ENCODE peak calls at places on chromosomes 1 and 21, in six cellular contexts. G, D, U, I, S and L are unnamed samples. For H3K36me3, the result is how much of the 10 kb centered on the place peaks cover.

GRCh38 chr1:28232558-28233263 is at the start of gene DNAJC8:
- DNase-seq in I (no peak), S (peak), U (peak), G (peak), D (peak), L (peak)

GRCh38 chr1:177779325-177779965 is 190.4 kb downstream of the SEC16B start:
- DNase-seq in G (no peak), D (no peak), S (peak), I (no peak), U (no peak), L (no peak)

GRCh38 chr1:56375184-56375837 is 204.1 kb downstream of the PLPP3 start:
- DNase-seq in D (no peak), I (no peak), G (no peak), U (no peak), S (no peak), L (no peak)

GRCh38 chr1:22872971-22873664 is 99.5 kb downstream of the LACTBL1 start:
- DNase-seq in U (no peak), S (no peak), G (no peak), D (no peak), I (no peak), L (no peak)

GRCh38 chr1:177800386-177801058 is 169.3 kb downstream of the SEC16B start:
- DNase-seq in G (no peak), D (peak), U (no peak), I (no peak), S (no peak), L (no peak)

GRCh38 chr1:23661887-23662286 is 29.7 kb upstream of the RPL11 start:
- DNase-seq in G (no peak), S (no peak), I (no peak), D (no peak), U (no peak), L (no peak)

GRCh38 chr1:244599937-244600350 is 53.0 kb upstream of the DESI2 start:
- DNase-seq in U (peak), G (peak), S (peak), D (no peak), I (peak), L (no peak)

GRCh38 chr1:27342778-27343638 is 1.2 kb downstream of the SYTL1 start:
- DNase-seq in G (peak), S (no peak), I (no peak), D (no peak), U (peak), L (peak)

GRCh38 chr21:45833437-45833836 is 148.1 kb upstream of the COL6A1 start:
- DNase-seq in I (no peak), D (no peak), U (no peak), S (no peak), G (no peak), L (no peak)

GRCh38 chr1:160993544-160993943 is 27.4 kb downstream of the F11R start:
- DNase-seq in S (peak), D (no peak), I (peak), G (no peak), U (no peak), L (no peak)

GRCh38 chr1:37325010-37325409 is 149.4 kb upstream of the ZC3H12A start:
- DNase-seq in D (no peak), G (no peak), S (no peak), U (no peak), I (no peak), L (no peak)

GRCh38 chr1:192575499-192576189 is at the start of gene RGS1:
- DNase-seq in G (peak), S (no peak), U (peak), D (no peak), I (no peak), L (peak)

GRCh38 chr1:118861216-118861615 is 126.9 kb downstream of the TBX15 start:
- DNase-seq in G (no peak), D (no peak), U (no peak), I (no peak), S (no peak), L (no peak)

GRCh38 chr1:165078391-165078790 is 278.1 kb downstream of the LMX1A start:
- DNase-seq in G (no peak), I (no peak), U (no peak), S (no peak), D (no peak), L (no peak)

GRCh38 chr1:198072177-198072576 is 84.6 kb upstream of the NEK7 start:
- DNase-seq in I (no peak), S (no peak), D (no peak), G (no peak), U (no peak), L (no peak)

GRCh38 chr21:31731802-31732537 is at the start of gene SCAF4:
- DNase-seq in G (peak), U (peak), I (no peak), S (peak), D (peak), L (peak)

GRCh38 chr1:67590329-67590728 is 94.7 kb upstream of the GADD45A start:
- DNase-seq in U (no peak), S (no peak), D (no peak), I (no peak), G (no peak), L (no peak)

GRCh38 chr1:111481387-111482221 is 7.8 kb downstream of the C1orf162 start:
- DNase-seq in G (peak), U (peak), D (peak), I (peak), S (peak), L (peak)

GRCh38 chr1:3651939-3652537 is at the start of gene TP73:
- DNase-seq in U (no peak), G (no peak), I (no peak), S (peak), D (no peak), L (no peak)

GRCh38 chr1:115056395-115056798 is 26.8 kb downstream of the TSHB start:
- DNase-seq in I (no peak), D (no peak), G (peak), U (no peak), S (peak), L (no peak)

GRCh38 chr1:33360367-33360766 is 39.5 kb upstream of the A3GALT2 start:
- DNase-seq in U (no peak), G (no peak), S (no peak), D (no peak), I (no peak), L (no peak)

GRCh38 chr1:116984406-116985160 is 17.0 kb upstream of the CD101 start:
- DNase-seq in I (no peak), D (peak), S (no peak), G (no peak), U (no peak), L (no peak)

GRCh38 chr1:63935148-63935547 is 161.3 kb downstream of the ROR1 start:
- DNase-seq in S (no peak), G (no peak), I (no peak), U (no peak), D (no peak), L (peak)

GRCh38 chr1:235343726-235344125 is 15.4 kb downstream of the GGPS1 start:
- DNase-seq in S (no peak), U (no peak), D (no peak), I (no peak), G (no peak), L (no peak)

GRCh38 chr21:41956926-41957729 is 3.3 kb upstream of the C2CD2 start:
- DNase-seq in G (no peak), U (no peak), D (no peak), S (peak), I (no peak), L (no peak)

GRCh38 chr1:79792212-79792575 is 785.7 kb upstream of the ADGRL4 start:
- DNase-seq in I (no peak), G (no peak), U (no peak), S (no peak), D (no peak), L (peak)

GRCh38 chr1:212467843-212468482 is 35.2 kb downstream of the NENF start:
- DNase-seq in G (no peak), U (no peak), I (no peak), S (no peak), D (no peak), L (no peak)

GRCh38 chr1:212463565-212464270 is 31.0 kb downstream of the NENF start:
- DNase-seq in U (no peak), S (no peak), I (no peak), G (no peak), D (no peak), L (no peak)

GRCh38 chr1:212465311-212465710 is 32.6 kb downstream of the NENF start:
- DNase-seq in I (no peak), S (no peak), U (no peak), D (no peak), G (no peak), L (no peak)

GRCh38 chr1:212466913-212467650 is 34.4 kb downstream of the NENF start:
- DNase-seq in S (no peak), D (no peak), U (no peak), G (no peak), I (no peak), L (no peak)

DNA sequence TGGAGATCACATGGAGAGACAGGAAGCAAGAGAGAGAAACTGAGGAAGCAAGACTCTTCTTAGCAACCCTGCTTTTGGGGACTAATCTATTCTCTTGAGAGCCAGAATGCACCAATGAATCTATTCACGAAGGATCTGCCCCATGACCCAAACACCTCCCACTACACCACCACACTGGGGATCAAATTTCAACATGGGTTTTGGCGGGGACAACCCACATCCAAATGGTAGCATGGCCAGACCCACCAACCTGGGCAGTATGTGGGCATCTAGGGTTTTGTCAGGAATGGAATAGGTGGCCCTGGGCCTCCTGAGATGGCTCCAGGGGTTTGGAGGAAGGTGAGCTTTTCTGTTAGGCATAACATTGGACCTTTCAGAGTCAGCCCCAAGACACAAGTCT is 33.7 kb downstream of the NENF start:
- DNase-seq in G (no peak), U (no peak), I (no peak), S (no peak), D (no peak), L (no peak)
- H3K36me3 ChIP-seq in G (under half), U (under half), I (under half), S (under half), D (under half), L (under half)

DNA sequence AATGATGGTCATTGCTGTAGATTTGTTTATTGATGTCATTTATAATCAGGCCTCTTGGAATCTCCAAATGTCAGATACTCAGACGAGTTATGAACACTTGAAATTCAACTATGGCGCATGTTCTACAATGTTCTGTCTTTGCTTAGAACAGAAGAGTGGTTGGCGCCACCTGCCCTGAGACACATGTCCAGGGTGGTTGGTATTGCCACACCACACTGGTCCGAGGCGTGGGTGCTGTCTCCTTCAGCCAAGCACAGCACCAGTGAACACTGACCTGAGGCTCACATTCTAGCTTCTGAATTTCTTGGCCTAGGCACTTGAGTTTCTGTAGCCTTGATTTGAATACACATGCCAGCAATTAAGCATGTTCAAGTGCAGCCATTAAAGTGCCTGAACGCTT is 10.1 kb upstream of the BMP8A start:
- DNase-seq in D (no peak), S (no peak), I (no peak), G (no peak), U (no peak), L (no peak)
- H3K36me3 ChIP-seq in D (half or more), S (half or more), I (under half), G (under half), U (under half), L (under half)

DNA sequence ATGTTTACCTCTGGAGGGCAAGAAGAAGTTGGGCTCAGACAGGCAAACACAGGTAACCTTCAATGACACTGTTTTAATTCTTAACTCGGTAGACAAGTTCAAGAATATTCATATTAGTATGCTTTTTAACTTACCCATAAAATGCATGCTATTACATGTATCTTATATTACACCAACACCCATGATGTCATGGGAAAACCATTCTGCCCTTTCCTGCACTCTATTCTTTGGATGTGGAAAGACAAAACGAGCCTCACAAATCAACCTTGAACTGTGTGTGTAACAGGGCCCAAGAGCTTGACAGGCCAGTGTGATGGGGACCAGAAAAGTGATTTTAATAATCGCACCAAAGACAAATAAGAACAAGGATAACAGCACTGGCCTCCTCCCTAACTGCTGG is 22.6 kb upstream of the RAP1GAP start:
- DNase-seq in I (no peak), S (no peak), D (no peak), U (no peak), G (no peak), L (no peak)
- H3K36me3 ChIP-seq in I (under half), S (under half), D (half or more), U (under half), G (under half), L (under half)

GRCh38 chr1:54255026-54255425 is 55.1 kb downstream of the MRPL37 start:
- DNase-seq in U (no peak), G (no peak), S (no peak), I (no peak), D (no peak), L (no peak)
- H3K36me3 ChIP-seq in U (under half), G (under half), S (under half), I (under half), D (under half), L (under half)

DNA sequence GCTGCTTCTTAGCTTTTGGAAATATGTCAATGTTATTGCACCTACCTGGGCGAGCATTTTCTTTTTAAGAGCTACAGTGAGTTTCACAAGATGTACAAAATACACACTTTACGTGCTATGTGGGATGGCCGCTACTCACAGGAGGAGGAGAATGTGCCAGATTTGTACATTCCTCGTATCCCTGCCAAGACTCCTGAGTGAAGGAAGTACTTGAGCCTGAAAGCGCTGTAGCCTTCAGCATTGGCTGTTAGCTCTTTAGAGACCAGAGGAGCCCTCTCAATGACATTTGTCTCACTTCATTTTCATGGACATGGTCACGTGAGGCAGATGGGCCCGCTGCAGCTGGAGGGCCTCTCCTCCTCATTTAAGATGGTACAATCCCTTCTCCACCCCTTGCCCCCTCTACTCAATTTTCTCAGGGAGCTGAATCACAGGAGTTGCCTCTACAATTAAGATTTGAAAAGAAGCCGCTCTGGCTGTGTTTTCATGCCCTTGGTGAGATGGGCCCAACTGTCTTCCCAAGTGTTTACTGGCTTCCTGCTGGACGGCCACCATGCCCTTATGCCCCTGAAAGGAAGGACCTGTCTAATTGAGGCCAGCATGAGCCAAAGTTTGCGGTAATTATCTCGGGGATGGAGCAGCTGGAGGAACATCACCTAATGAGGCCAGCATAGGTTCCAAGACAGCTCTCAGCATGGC is 442.6 kb downstream of the PRDM2 start:
- DNase-seq in U (no peak), I (no peak), G (no peak), D (no peak), S (no peak), L (no peak)
- H3K36me3 ChIP-seq in U (under half), I (under half), G (under half), D (under half), S (under half), L (under half)

GRCh38 chr1:10292188-10292587 is 81.8 kb downstream of the KIF1B start:
- DNase-seq in D (no peak), G (no peak), S (no peak), U (no peak), I (no peak), L (no peak)
- H3K36me3 ChIP-seq in D (half or more), G (under half), S (half or more), U (under half), I (under half), L (under half)